ENCODE peak calls at places on chromosome 16, in eight cellular contexts. R is mucosa of descending colon, A is prostate gland, D is esophagus squamous epithelium, G is fibroblast of lung, B is LNCaP clone FGC, W is bronchial epithelial cell, S is fibroblast of the aortic adventitia. M is an unnamed sample.

GRCh38 chr16:34803683-34804416 is 1344.4 kb downstream of the TP53TG3F start:
- DNase-seq in R (no peak), D (no peak), A (no peak), G (no peak), W (no peak), S (no peak), B (no peak), M (no peak)

GRCh38 chr16:30982548-30983288 is 2.3 kb upstream of the HSD3B7 start:
- DNase-seq in A (no peak), G (no peak), B (no peak), S (peak), R (no peak), W (no peak), D (no peak), M (no peak)

GRCh38 chr16:57564571-57565270 is 22.3 kb downstream of the ADGRG5 start:
- DNase-seq in S (peak), G (peak), D (no peak), W (peak), R (no peak), B (no peak), A (no peak), M (peak)

GRCh38 chr16:57029161-57030160 is 40.1 kb downstream of the NLRC5 start:
- DNase-seq in A (no peak), G (peak), R (no peak), W (peak), S (peak), B (no peak), D (no peak), M (peak)

GRCh38 chr16:81517630-81518438 is 73.2 kb downstream of the CMIP start:
- DNase-seq in W (no peak), R (peak), A (no peak), G (peak), D (no peak), S (peak), B (no peak), M (peak)

GRCh38 chr16:188674-189073 is 8.4 kb downstream of the HBQ1 start:
- DNase-seq in R (no peak), B (no peak), S (no peak), D (no peak), G (no peak), W (no peak), A (no peak), M (no peak)

GRCh38 chr16:9082422-9082821 is 9.0 kb upstream of the HAPSTR1 start:
- DNase-seq in S (no peak), G (no peak), D (no peak), A (no peak), R (no peak), W (no peak), B (no peak), M (no peak)

GRCh38 chr16:1674751-1675664 is 3.1 kb upstream of the JPT2 start:
- DNase-seq in D (no peak), B (no peak), G (peak), S (no peak), R (no peak), A (no peak), W (peak), M (peak)

GRCh38 chr16:81409016-81409556 is 35.5 kb upstream of the CMIP start:
- DNase-seq in D (no peak), S (no peak), R (no peak), G (no peak), A (no peak), B (no peak), W (no peak), M (no peak)

DNA sequence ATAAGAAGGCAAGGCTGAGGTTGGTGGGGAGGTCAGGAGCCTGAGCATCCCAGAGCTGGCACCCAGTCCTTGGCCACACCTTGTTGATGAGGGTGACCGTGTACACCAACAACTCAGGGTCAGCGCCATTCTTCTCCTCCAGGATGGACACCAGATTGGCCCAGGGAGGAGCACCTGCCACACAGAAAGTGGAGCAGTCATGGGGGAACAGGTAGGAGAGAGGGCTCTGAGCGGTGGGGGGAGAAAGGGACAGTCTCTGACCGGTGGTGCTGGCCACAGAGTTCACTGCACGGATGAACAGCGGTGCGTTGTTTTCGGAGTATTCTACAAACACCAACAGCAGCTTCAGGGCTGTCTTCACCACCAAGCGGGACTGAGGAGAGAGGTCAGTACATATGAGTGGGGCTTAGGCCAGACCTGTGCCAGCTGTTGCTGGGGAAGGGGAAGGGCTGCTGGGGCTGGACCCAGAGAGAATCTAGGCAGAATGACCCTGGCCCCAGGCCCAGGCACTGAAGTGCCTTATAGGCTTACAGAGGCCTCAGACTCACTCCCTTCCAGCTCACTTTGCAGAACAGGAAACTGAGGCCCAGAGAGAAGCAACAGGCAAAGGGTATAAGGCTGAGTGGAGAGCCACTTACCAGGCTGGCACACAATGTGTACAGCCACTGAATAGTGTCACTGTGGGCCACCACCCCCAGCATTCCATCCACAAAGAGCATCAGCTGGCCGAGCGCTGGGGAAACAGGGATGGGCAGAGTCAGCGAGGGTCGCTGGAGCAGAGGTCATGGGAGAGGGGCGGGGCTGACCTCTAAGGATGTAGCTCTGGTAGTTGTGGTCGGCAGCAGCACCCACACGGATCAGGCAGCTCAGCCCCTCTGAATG is 9.6 kb downstream of the FHOD1 start:
- DNase-seq in A (no peak), W (no peak), D (no peak), G (no peak), B (no peak), R (peak), S (no peak), M (no peak)
- H3K4me3 ChIP-seq in A (no peak), W (no peak), D (no peak), G (no peak), B (no peak), R (no peak), S (no peak), M (no peak)

DNA sequence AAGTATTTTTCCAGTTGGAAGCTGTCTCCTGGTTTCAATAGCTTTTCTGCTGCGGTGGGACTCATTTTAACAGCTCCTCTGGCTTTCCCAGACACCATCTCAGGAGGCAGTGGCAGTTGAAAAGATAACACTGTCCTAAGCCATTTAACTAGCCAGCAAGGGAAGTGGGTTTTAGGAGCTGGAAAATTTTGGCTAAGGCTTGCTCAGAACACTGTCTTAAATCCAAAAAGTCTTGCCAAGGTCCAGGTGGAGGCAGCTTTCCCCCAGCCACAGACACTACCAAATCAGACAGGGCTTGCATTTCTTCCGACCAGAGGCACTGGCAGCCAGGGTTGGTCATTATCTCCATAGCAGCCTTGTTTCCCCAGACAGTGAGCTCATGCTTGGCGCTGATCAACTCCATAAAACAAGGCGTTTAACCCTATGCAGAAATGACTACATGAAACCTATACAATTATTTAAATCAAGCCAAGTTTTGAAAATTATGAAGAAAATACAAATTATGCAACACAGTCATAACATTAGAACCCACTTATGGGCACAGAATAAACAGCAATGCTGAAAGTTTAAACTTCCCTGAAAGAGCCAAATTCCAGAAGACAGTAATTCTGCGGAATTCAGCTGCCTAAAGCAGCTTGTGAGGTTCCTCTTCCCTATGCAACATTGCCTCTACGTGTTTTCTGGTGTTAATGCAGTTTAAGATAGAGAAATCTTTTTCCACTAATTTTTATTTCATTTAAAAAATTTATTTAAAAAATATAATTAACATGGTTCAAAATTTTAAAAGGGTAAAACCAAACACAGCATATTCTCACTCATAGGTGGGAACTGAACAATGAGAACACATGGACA is 25.0 kb downstream of the GABARAPL2 start:
- DNase-seq in D (no peak), G (peak), S (peak), R (no peak), W (peak), A (peak), B (peak), M (peak)
- TF ChIP-seq CTCF in D (no peak), G (peak), S (peak), R (no peak), W (no peak), A (no peak), B (peak), M (peak)

DNA sequence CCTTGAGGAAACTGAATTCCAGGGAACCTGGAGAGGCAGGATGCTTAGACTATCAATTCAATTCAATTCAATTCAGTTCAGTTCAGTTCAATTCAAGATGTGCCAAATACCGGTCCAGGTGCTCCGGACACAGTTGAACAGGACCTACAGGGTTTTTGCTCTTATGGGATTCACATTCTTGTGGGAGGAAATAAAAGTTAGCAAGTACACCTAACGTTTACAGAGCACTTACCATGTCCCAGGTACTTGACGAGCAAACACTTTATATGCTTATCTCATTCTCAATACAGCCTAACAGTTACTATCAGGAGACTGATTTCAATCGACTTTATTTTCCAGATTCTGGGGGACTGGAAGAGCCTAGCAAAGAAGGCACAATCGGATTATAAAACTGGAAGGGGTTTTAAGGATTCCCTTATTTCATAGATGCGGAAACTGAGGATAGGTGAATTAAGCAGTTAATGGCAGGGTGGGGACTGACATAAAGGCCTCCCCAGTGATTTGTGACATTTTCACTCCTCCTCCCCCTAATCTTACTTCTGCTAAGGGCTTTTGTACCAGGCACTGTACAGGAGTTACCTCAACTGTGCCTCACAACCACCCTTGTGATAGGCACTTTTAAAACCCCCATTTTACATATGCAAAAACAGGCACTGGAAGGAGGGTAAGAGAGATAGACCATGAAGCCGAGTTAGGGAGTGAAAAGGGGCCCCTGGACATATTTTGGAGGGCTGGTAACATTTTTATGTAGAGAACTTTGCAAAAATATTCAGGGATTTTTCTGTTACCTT is 666 bp upstream of the GDE1 start:
- DNase-seq in D (no peak), S (no peak), G (no peak), B (no peak), W (no peak), A (no peak), R (no peak), M (no peak)
- H3K4me3 ChIP-seq in D (peak), S (peak), G (peak), B (peak), W (no peak), A (no peak), R (peak), M (peak)

GRCh38 chr16:68367034-68367433 is 56.2 kb downstream of the PRMT7 start:
- DNase-seq in S (peak), R (peak), G (no peak), B (no peak), D (no peak), W (peak), A (no peak), M (peak)
- TF ChIP-seq CTCF in S (peak), R (peak), G (peak), B (peak), D (peak), W (peak), A (peak), M (peak)

GRCh38 chr16:87880117-87880696 is 10.9 kb upstream of the SLC7A5 start:
- DNase-seq in A (no peak), R (no peak), W (no peak), G (no peak), B (no peak), D (no peak), S (no peak), M (no peak)
- H3K4me3 ChIP-seq in A (no peak), R (no peak), W (no peak), G (no peak), B (no peak), D (no peak), S (no peak), M (no peak)

DNA sequence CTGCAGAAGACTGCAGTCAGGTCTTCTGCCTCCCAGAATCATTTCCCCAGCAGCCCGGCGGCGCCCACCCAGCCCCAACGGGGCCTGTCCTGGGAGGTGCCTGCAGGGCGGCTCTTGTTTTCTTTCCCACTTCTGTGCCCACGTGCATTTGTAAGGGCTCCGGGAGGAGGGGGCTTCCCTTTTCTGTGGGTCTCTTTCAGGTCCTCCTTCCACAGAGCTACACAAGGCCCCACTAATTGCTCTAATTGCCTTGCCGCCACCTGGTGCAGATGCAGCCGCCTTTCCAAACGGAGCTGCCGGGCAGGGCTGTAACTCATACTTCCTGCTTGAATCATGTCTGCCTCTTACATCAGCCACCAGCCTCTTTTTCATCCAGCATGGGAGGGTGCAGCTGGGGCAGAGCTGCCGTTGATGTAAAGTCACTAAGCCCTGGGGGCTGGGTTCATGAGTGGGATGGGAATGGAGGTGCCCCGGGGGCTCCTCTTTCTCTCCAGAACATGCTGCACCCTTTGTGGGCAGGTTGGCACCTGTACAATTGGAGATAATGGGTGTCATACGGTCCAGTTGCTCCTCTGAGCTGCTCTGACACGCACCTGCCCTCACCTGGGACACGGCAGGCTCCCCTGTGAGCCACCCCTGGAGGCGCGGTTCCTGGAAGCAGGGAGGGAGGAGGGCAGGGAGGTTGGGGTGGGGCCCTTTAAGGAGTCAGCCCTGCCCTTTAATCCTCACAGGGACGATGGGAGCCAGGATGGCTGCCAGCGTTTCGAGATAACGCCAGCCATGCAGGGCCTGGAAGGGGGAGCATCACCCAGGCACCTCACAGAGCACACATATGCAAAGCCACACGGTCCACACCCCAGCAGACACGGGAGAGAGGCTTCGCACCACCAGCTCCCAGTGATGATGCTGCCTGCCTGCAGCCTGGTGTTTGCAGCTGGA is 41.1 kb upstream of the KLHDC4 start:
- DNase-seq in S (peak), B (no peak), D (peak), R (peak), G (peak), A (peak), W (peak), M (peak)
- TF ChIP-seq CTCF in S (no peak), B (no peak), D (no peak), R (no peak), G (no peak), A (no peak), W (peak), M (no peak)

DNA sequence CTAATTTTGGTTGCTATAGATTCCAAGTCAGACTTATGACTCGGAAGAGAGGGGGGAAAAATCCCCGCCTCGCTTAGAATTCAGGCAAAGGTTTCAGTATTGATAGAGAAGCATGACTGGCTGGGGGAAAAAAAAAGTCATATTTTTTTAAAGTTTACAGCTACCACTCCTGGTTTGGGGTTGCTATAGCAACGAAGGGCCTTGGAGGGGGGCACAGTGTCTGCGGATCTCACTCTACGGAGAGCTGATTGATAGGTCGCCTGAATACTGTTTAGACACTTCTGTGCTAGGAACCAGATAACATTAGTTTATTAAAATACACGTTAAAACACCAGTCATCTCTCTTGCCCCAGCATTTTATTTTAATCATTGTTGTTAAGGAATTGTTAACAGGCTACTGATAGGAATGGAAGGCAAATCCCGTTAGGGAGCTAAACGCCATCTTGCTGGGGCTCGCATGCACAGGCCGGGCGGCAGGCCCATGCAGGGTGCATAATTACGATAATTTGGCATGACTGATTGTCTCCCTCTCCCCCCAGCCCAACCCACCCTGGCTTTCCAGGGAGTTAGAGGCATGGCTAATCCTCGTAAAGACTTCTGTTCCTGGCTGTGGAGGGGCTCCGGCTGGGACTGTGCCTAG is 380.0 kb upstream of the XYLT1 start:
- DNase-seq in D (no peak), G (no peak), A (no peak), S (no peak), W (no peak), R (no peak), B (no peak), M (no peak)
- H3K4me3 ChIP-seq in D (no peak), G (no peak), A (no peak), S (no peak), W (no peak), R (no peak), B (no peak), M (no peak)

DNA sequence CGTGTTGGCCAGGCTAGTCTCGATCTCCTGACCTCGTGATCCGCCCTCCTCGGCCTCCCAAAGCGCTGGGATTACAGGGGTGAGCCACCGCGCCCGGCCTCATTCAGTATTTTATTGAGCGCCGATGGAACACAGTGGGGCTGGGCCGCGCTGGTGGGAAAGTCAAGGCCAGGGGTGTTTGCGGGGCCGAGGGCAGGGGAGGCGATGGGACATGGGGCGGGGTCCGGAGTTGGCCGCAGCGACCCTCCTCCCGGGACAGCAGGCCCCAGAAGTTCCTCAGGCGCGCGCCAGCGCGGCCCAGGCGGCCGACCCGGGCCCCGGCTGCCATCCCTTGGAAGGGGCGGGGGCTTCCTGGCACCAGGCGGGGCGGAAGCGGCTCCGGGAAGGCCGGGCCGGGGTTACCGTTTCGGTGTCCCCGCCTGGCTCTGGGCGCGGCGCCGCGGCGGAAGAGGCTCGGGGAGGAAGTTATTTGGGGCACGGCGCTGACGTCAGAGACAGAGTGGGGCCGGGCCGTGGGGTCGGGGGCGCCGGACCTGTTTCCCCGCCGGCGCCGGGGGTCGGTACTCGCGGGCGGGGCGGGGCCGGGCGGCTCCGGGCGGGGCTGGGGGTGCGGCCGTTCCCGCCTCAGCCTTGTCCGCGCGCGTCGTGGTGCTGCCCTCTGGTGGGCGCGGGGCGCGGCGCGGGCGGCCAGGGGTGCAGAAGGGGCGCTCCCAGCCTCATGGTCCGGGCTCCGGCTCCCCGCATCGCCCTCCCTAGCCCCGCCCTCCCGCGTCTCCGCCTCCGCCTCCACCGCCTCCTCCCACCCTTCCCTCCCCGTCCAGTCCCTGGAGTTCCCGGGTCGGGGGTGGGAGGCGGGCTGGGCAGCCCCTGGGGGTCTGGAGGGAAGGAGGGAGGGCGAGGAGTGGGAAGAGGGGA is 952 bp upstream of the PRSS27 start:
- DNase-seq in D (peak), R (peak), G (peak), A (peak), S (peak), B (peak), W (peak), M (peak)
- TF ChIP-seq CTCF in D (peak), R (peak), G (peak), A (peak), S (peak), B (peak), W (peak), M (no peak)

M was measured in fibroblast of pulmonary artery.